ENCODE peak calls at places on chromosome 19, in seven cellular contexts. K, X, D, O, B, J and N are unnamed samples.

GRCh38 chr19:1745589-1746031 is 7.7 kb upstream of the ONECUT3 start:
- DNase-seq in D (no peak), J (no peak), K (no peak), B (no peak), O (no peak), X (no peak), N (no peak)

GRCh38 chr19:4415352-4415751 is 12.9 kb downstream of the CHAF1A start:
- DNase-seq in X (no peak), D (no peak), J (no peak), B (no peak), O (no peak), K (no peak), N (no peak)

GRCh38 chr19:42471554-42472249 is 29.0 kb upstream of the CXCL17 start:
- DNase-seq in J (no peak), X (no peak), D (no peak), K (no peak), O (no peak), B (no peak), N (no peak)

GRCh38 chr19:13095934-13096890 is 6.4 kb downstream of the LYL1 start:
- DNase-seq in J (no peak), B (no peak), D (no peak), X (no peak), O (no peak), K (no peak), N (no peak)

GRCh38 chr19:14470031-14470876 is 4.9 kb downstream of the PTGER1 start:
- DNase-seq in B (no peak), J (no peak), X (no peak), D (no peak), K (no peak), O (no peak), N (no peak)

GRCh38 chr19:3115916-3116602 is 19.8 kb upstream of the GNA15 start:
- DNase-seq in X (no peak), K (no peak), B (no peak), D (no peak), J (no peak), O (no peak), N (no peak)

GRCh38 chr19:11138659-11139526 is 16.7 kb downstream of the SPC24 start:
- DNase-seq in B (peak), J (no peak), D (no peak), X (no peak), O (peak), K (peak), N (peak)

GRCh38 chr19:45528149-45528743 is 21.0 kb downstream of the VASP start:
- DNase-seq in J (no peak), X (no peak), B (peak), K (no peak), D (no peak), O (peak), N (no peak)

GRCh38 chr19:51915324-51915867 is 10.6 kb upstream of the ZNF649 start:
- DNase-seq in K (no peak), O (no peak), B (no peak), D (no peak), X (no peak), J (no peak), N (no peak)

GRCh38 chr19:39038098-39038497 is 5.7 kb upstream of the FBXO27 start:
- DNase-seq in B (peak), X (no peak), D (no peak), K (no peak), O (peak), J (no peak), N (no peak)

GRCh38 chr19:10654610-10655456 is 687 bp downstream of the ILF3 start:
- DNase-seq in K (no peak), B (peak), O (peak), X (peak), J (peak), D (peak), N (no peak)

GRCh38 chr19:8519388-8519787 is 5.4 kb upstream of the ZNF414 start:
- DNase-seq in X (no peak), B (no peak), J (no peak), K (no peak), D (no peak), O (no peak), N (no peak)

GRCh38 chr19:2983351-2984195 is 6.2 kb downstream of the TLE6 start:
- DNase-seq in D (no peak), X (no peak), O (peak), B (peak), J (no peak), K (peak), N (peak)

GRCh38 chr19:21484631-21485030 is 20.8 kb upstream of the ZNF429 start:
- DNase-seq in O (no peak), X (no peak), B (no peak), D (no peak), J (no peak), K (no peak), N (no peak)

GRCh38 chr19:5631511-5632240 is 8.8 kb downstream of the SAFB start:
- DNase-seq in O (peak), K (no peak), B (no peak), X (no peak), D (no peak), J (no peak), N (no peak)

GRCh38 chr19:13778398-13778797 is 4.1 kb downstream of the C19orf53 start:
- DNase-seq in X (no peak), D (no peak), B (no peak), J (no peak), K (no peak), O (no peak), N (no peak)

GRCh38 chr19:3123956-3124355 is 11.9 kb upstream of the GNA15 start:
- DNase-seq in D (no peak), B (no peak), K (no peak), O (no peak), J (no peak), X (peak), N (no peak)

GRCh38 chr19:13015361-13016231 is 20.3 kb downstream of the NFIX start:
- DNase-seq in D (no peak), K (no peak), O (no peak), J (no peak), B (no peak), X (no peak), N (no peak)

GRCh38 chr19:7917292-7918061 is 2.7 kb upstream of the SNAPC2 start:
- DNase-seq in J (peak), O (peak), X (peak), B (no peak), D (no peak), K (no peak), N (no peak)

GRCh38 chr19:56748443-56748842 is 76.9 kb upstream of the ZNF835 start:
- DNase-seq in B (no peak), D (no peak), O (no peak), J (no peak), X (no peak), K (no peak), N (peak)

GRCh38 chr19:2376784-2377519 is 16.9 kb downstream of the TMPRSS9 start:
- DNase-seq in X (no peak), K (no peak), J (no peak), D (no peak), O (no peak), B (no peak), N (no peak)

GRCh38 chr19:13718733-13719132 is 45.6 kb upstream of the MRI1 start:
- DNase-seq in J (no peak), B (peak), O (peak), D (no peak), X (no peak), K (no peak), N (peak)

GRCh38 chr19:1967087-1967608 is 26.2 kb downstream of the CSNK1G2 start:
- DNase-seq in J (peak), O (no peak), K (no peak), X (no peak), B (no peak), D (no peak), N (no peak)

GRCh38 chr19:43798546-43799409 is 3.5 kb downstream of the LYPD5 start:
- DNase-seq in K (no peak), O (no peak), B (no peak), D (peak), J (peak), X (peak), N (no peak)

GRCh38 chr19:1001538-1002166 is 1.4 kb downstream of the GRIN3B start:
- DNase-seq in K (no peak), D (peak), B (peak), X (no peak), J (peak), O (peak), N (no peak)

GRCh38 chr19:2722541-2723344 is 1.6 kb upstream of the DIRAS1 start:
- DNase-seq in X (no peak), B (peak), J (no peak), D (no peak), K (no peak), O (peak), N (peak)